ENCODE peak calls at places on chromosomes 12 and 14, in six cellular contexts. One of them, this sample, is unnamed. For H3K4me1, the result is how much of the 10 kb centered on the place peaks cover.

GRCh38 chr14:28308727-28309126 is 457.9 kb upstream of the FOXG1 start:
- DNase-seq in A549: no peak
- DNase-seq in prostate gland: no peak
- DNase-seq in suprapubic skin: no peak
- DNase-seq in right lobe of liver: no peak
- DNase-seq in Peyer's patch: no peak
- DNase-seq in this sample: no peak

GRCh38 chr14:66496188-66496807 is 10.1 kb downstream of the CCDC196 start:
- DNase-seq in Peyer's patch: no peak
- DNase-seq in suprapubic skin: no peak
- DNase-seq in right lobe of liver: peak
- DNase-seq in A549: no peak
- DNase-seq in prostate gland: no peak
- DNase-seq in this sample: no peak

GRCh38 chr12:47223848-47224213 is 144.1 kb upstream of the AMIGO2 start:
- DNase-seq in Peyer's patch: no peak
- DNase-seq in prostate gland: no peak
- DNase-seq in suprapubic skin: no peak
- DNase-seq in right lobe of liver: peak
- DNase-seq in A549: no peak
- DNase-seq in this sample: peak

GRCh38 chr14:100810861-100811461 is 15.0 kb upstream of the MEG3 start:
- DNase-seq in suprapubic skin: no peak
- DNase-seq in right lobe of liver: no peak
- DNase-seq in Peyer's patch: no peak
- DNase-seq in prostate gland: no peak
- DNase-seq in A549: no peak
- DNase-seq in this sample: no peak

GRCh38 chr12:56431850-56432249 is 17.4 kb downstream of the TIMELESS start:
- DNase-seq in suprapubic skin: no peak
- DNase-seq in prostate gland: no peak
- DNase-seq in A549: no peak
- DNase-seq in Peyer's patch: no peak
- DNase-seq in right lobe of liver: no peak
- DNase-seq in this sample: no peak

GRCh38 chr12:130715996-130716917 is at the start of gene RIMBP2:
- DNase-seq in A549: no peak
- DNase-seq in Peyer's patch: no peak
- DNase-seq in prostate gland: peak
- DNase-seq in right lobe of liver: no peak
- DNase-seq in suprapubic skin: no peak
- DNase-seq in this sample: peak

GRCh38 chr14:93430889-93431670 is at the start of gene UNC79:
- DNase-seq in right lobe of liver: no peak
- DNase-seq in Peyer's patch: no peak
- DNase-seq in A549: no peak
- DNase-seq in suprapubic skin: no peak
- DNase-seq in prostate gland: no peak
- DNase-seq in this sample: peak

GRCh38 chr12:69898236-69898635 is 73.2 kb downstream of the MYRFL start:
- DNase-seq in A549: no peak
- DNase-seq in suprapubic skin: no peak
- DNase-seq in right lobe of liver: no peak
- DNase-seq in prostate gland: no peak
- DNase-seq in Peyer's patch: no peak
- DNase-seq in this sample: no peak

GRCh38 chr12:6752181-6752930 is 585 bp downstream of the MLF2 start:
- DNase-seq in prostate gland: peak
- DNase-seq in A549: peak
- DNase-seq in suprapubic skin: peak
- DNase-seq in Peyer's patch: no peak
- DNase-seq in right lobe of liver: peak
- DNase-seq in this sample: peak

GRCh38 chr14:98984719-98985041 is 287.3 kb downstream of the BCL11B start:
- DNase-seq in suprapubic skin: no peak
- DNase-seq in Peyer's patch: peak
- DNase-seq in right lobe of liver: no peak
- DNase-seq in prostate gland: no peak
- DNase-seq in A549: no peak
- DNase-seq in this sample: no peak

GRCh38 chr12:1287446-1287975 is 296.5 kb downstream of the ERC1 start:
- DNase-seq in suprapubic skin: no peak
- DNase-seq in Peyer's patch: no peak
- DNase-seq in right lobe of liver: no peak
- DNase-seq in A549: no peak
- DNase-seq in prostate gland: no peak
- DNase-seq in this sample: no peak

GRCh38 chr14:77059276-77059934 is 30.9 kb upstream of the IRF2BPL start:
- DNase-seq in suprapubic skin: peak
- DNase-seq in prostate gland: no peak
- DNase-seq in A549: peak
- DNase-seq in right lobe of liver: no peak
- DNase-seq in Peyer's patch: no peak
- DNase-seq in this sample: peak

GRCh38 chr12:25585021-25585523 is 32.0 kb upstream of the LMNTD1 start:
- DNase-seq in right lobe of liver: peak
- DNase-seq in prostate gland: peak
- DNase-seq in suprapubic skin: no peak
- DNase-seq in A549: no peak
- DNase-seq in Peyer's patch: no peak
- DNase-seq in this sample: peak

GRCh38 chr14:25150934-25151790 is 101.2 kb upstream of the STXBP6 start:
- DNase-seq in right lobe of liver: no peak
- DNase-seq in Peyer's patch: no peak
- DNase-seq in A549: peak
- DNase-seq in suprapubic skin: no peak
- DNase-seq in prostate gland: no peak
- DNase-seq in this sample: no peak

GRCh38 chr12:288687-289086 is 26.1 kb upstream of the SLC6A13 start:
- DNase-seq in right lobe of liver: no peak
- DNase-seq in prostate gland: no peak
- DNase-seq in Peyer's patch: no peak
- DNase-seq in A549: peak
- DNase-seq in suprapubic skin: no peak
- DNase-seq in this sample: no peak

GRCh38 chr14:82796081-82796480 is 1262.4 kb upstream of the SEL1L start:
- DNase-seq in A549: no peak
- DNase-seq in right lobe of liver: no peak
- DNase-seq in Peyer's patch: no peak
- DNase-seq in prostate gland: no peak
- DNase-seq in suprapubic skin: no peak
- DNase-seq in this sample: no peak

GRCh38 chr12:52247622-52248540 is 14.8 kb downstream of the KRT7 start:
- DNase-seq in prostate gland: no peak
- DNase-seq in Peyer's patch: no peak
- DNase-seq in suprapubic skin: no peak
- DNase-seq in right lobe of liver: no peak
- DNase-seq in A549: no peak
- DNase-seq in this sample: no peak

GRCh38 chr12:75585309-75585708 is 73.9 kb upstream of the KRR1 start:
- DNase-seq in right lobe of liver: no peak
- DNase-seq in A549: peak
- DNase-seq in suprapubic skin: no peak
- DNase-seq in prostate gland: no peak
- DNase-seq in Peyer's patch: no peak
- DNase-seq in this sample: no peak

GRCh38 chr14:106378191-106378590 is 851.8 kb downstream of the TMEM121 start:
- DNase-seq in suprapubic skin: no peak
- DNase-seq in prostate gland: no peak
- DNase-seq in A549: no peak
- DNase-seq in Peyer's patch: no peak
- DNase-seq in right lobe of liver: no peak
- DNase-seq in this sample: no peak

GRCh38 chr14:33564774-33565630 is 385.9 kb downstream of the EGLN3 start:
- DNase-seq in Peyer's patch: no peak
- DNase-seq in prostate gland: no peak
- DNase-seq in suprapubic skin: no peak
- DNase-seq in right lobe of liver: no peak
- DNase-seq in A549: no peak
- DNase-seq in this sample: no peak

GRCh38 chr14:50875359-50876090 is 3.7 kb downstream of the ABHD12B start:
- DNase-seq in right lobe of liver: no peak
- DNase-seq in A549: no peak
- DNase-seq in suprapubic skin: no peak
- DNase-seq in prostate gland: no peak
- DNase-seq in Peyer's patch: no peak
- DNase-seq in this sample: no peak

GRCh38 chr12:84375472-84375871 is 537.1 kb downstream of the SLC6A15 start:
- DNase-seq in Peyer's patch: no peak
- DNase-seq in prostate gland: no peak
- DNase-seq in right lobe of liver: no peak
- DNase-seq in A549: no peak
- DNase-seq in suprapubic skin: no peak
- DNase-seq in this sample: no peak

GRCh38 chr12:51773145-51773869 is 75.2 kb downstream of the FIGNL2 start:
- DNase-seq in suprapubic skin: no peak
- DNase-seq in A549: no peak
- DNase-seq in right lobe of liver: no peak
- DNase-seq in prostate gland: no peak
- DNase-seq in Peyer's patch: no peak
- DNase-seq in this sample: no peak

GRCh38 chr12:45315462-45315861 is 99.6 kb downstream of the ANO6 start:
- DNase-seq in Peyer's patch: no peak
- DNase-seq in right lobe of liver: no peak
- DNase-seq in A549: no peak
- DNase-seq in prostate gland: no peak
- DNase-seq in suprapubic skin: no peak
- DNase-seq in this sample: no peak

GRCh38 chr14:29486132-29486531 is 441.5 kb downstream of the PRKD1 start:
- DNase-seq in prostate gland: no peak
- DNase-seq in A549: no peak
- DNase-seq in suprapubic skin: no peak
- DNase-seq in right lobe of liver: no peak
- DNase-seq in Peyer's patch: no peak
- DNase-seq in this sample: no peak

GRCh38 chr14:53655080-53655785 is 301.4 kb downstream of the BMP4 start:
- DNase-seq in Peyer's patch: no peak
- DNase-seq in right lobe of liver: no peak
- DNase-seq in suprapubic skin: no peak
- DNase-seq in A549: no peak
- DNase-seq in prostate gland: no peak
- DNase-seq in this sample: no peak

GRCh38 chr12:109718390-109718789 is 4.8 kb downstream of the FAM222A start:
- DNase-seq in A549: no peak
- DNase-seq in Peyer's patch: no peak
- DNase-seq in prostate gland: no peak
- DNase-seq in suprapubic skin: no peak
- DNase-seq in right lobe of liver: no peak
- DNase-seq in this sample: no peak

GRCh38 chr12:14691560-14691959 is 4.8 kb downstream of the GUCY2C start:
- DNase-seq in Peyer's patch: no peak
- DNase-seq in suprapubic skin: peak
- DNase-seq in right lobe of liver: peak
- DNase-seq in A549: no peak
- DNase-seq in prostate gland: no peak
- DNase-seq in this sample: peak
- TF ChIP-seq POLR2A in Peyer's patch: no peak
- TF ChIP-seq POLR2A in suprapubic skin: no peak
- TF ChIP-seq POLR2A in right lobe of liver: no peak
- TF ChIP-seq POLR2A in A549: no peak
- TF ChIP-seq POLR2A in prostate gland: no peak
- TF ChIP-seq POLR2A in this sample: no peak

DNA sequence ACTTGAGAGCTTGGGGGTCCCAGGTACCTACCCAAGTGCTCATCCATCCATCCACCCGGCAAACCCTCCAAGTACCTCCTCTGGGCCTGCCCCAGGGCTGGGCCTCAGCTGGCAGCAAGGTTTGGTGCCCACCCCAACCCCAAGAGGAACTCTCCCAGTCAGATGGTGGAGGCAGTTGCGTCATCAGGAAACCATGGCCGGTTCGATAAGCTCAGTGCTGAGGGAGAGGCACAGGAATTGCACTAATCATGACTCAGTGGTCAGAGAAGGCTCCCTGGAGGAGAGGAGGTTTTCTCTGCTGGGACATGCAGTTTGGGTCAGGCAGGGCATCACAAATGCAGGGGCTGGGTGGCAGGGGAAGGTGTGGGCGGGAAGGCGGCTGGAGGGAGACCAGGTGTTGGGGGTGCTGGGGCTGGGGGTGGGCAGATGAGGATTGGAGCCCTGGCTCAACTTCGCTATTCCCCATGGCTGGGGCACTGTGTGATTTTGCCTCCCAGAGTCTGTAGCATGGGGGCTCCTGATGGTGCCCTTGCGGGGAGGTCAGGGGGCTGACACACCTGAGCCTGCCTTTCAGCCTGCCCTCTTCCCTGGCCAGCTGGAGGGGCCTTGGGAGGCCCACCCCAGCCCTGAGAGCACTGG is 32.2 kb downstream of the SH2B3 start:
- DNase-seq in prostate gland: no peak
- DNase-seq in suprapubic skin: no peak
- DNase-seq in A549: no peak
- DNase-seq in right lobe of liver: no peak
- DNase-seq in Peyer's patch: no peak
- DNase-seq in this sample: no peak
- H3K4me1 ChIP-seq in prostate gland: under half
- H3K4me1 ChIP-seq in suprapubic skin: half or more
- H3K4me1 ChIP-seq in A549: under half
- H3K4me1 ChIP-seq in right lobe of liver: under half
- H3K4me1 ChIP-seq in Peyer's patch: under half
- H3K4me1 ChIP-seq in this sample: under half

GRCh38 chr14:96040836-96041371 is 1.7 kb downstream of the C14orf132 start:
- DNase-seq in right lobe of liver: no peak
- DNase-seq in prostate gland: no peak
- DNase-seq in Peyer's patch: no peak
- DNase-seq in suprapubic skin: no peak
- DNase-seq in A549: no peak
- DNase-seq in this sample: no peak
- TF ChIP-seq POLR2A in right lobe of liver: no peak
- TF ChIP-seq POLR2A in prostate gland: no peak
- TF ChIP-seq POLR2A in Peyer's patch: no peak
- TF ChIP-seq POLR2A in suprapubic skin: no peak
- TF ChIP-seq POLR2A in A549: no peak
- TF ChIP-seq POLR2A in this sample: no peak

GRCh38 chr14:22850944-22851790 is 14.8 kb downstream of the MMP14 start:
- DNase-seq in Peyer's patch: no peak
- DNase-seq in A549: no peak
- DNase-seq in right lobe of liver: peak
- DNase-seq in suprapubic skin: peak
- DNase-seq in prostate gland: peak
- DNase-seq in this sample: peak
- H3K4me1 ChIP-seq in Peyer's patch: under half
- H3K4me1 ChIP-seq in A549: under half
- H3K4me1 ChIP-seq in right lobe of liver: under half
- H3K4me1 ChIP-seq in suprapubic skin: half or more
- H3K4me1 ChIP-seq in prostate gland: under half
- H3K4me1 ChIP-seq in this sample: under half

This sample was measured in testis.